ENCODE peak calls at places on chromosome X, in six cellular contexts. E is cardiac septum; T is activated CD8-positive, alpha-beta T cell treated with anti-CD3 and anti-CD28 coated beads for 36 hours; O is sciatic nerve; D is nephron progenitor cell; I is aorta. N is an unnamed sample.

GRCh38 chrX:13126785-13127184 is 82.4 kb upstream of the FAM9C start:
- DNase-seq in E (no peak), T (no peak), O (no peak), D (no peak), I (no peak), N (no peak)

GRCh38 chrX:1246816-1247215 is 21.8 kb upstream of the CSF2RA start:
- DNase-seq in E (peak; percentile 85), T (peak; percentile 90), O (peak; percentile 84), D (peak; percentile 83), I (peak; percentile 74), N (no peak)

GRCh38 chrX:56812515-56813105 is 83.6 kb downstream of the NBDY start:
- DNase-seq in E (peak; percentile 46), T (peak; percentile 42), O (no peak), D (no peak), I (no peak), N (no peak)

GRCh38 chrX:74119016-74119910 is 184.7 kb upstream of the ZCCHC13 start:
- DNase-seq in E (no peak), T (peak; percentile 1), O (no peak), D (no peak), I (no peak), N (no peak)

GRCh38 chrX:146144090-146144489 is 326.5 kb downstream of the SLITRK2 start:
- DNase-seq in E (no peak), T (no peak), O (no peak), D (no peak), I (no peak), N (no peak)

GRCh38 chrX:148070504-148070877 is 89.4 kb downstream of the FMR1NB start:
- DNase-seq in E (no peak), T (no peak), O (no peak), D (no peak), I (no peak), N (no peak)

GRCh38 chrX:675896-676295 is 45.3 kb downstream of the SHOX start:
- DNase-seq in E (no peak), T (no peak), O (peak; percentile 18), D (no peak), I (no peak), N (no peak)

GRCh38 chrX:44344194-44344593 is 722 bp upstream of the EFHC2 start:
- DNase-seq in E (peak; percentile 84), T (peak; percentile 77), O (no peak), D (no peak), I (no peak), N (no peak)

GRCh38 chrX:12329476-12329875 is 191.2 kb downstream of the FRMPD4 start:
- DNase-seq in E (no peak), T (no peak), O (no peak), D (no peak), I (no peak), N (no peak)

GRCh38 chrX:9628779-9629493 is 136.7 kb downstream of the GPR143 start:
- DNase-seq in E (no peak), T (no peak), O (no peak), D (no peak), I (no peak), N (no peak)

GRCh38 chrX:42976729-42977366 is 198.9 kb upstream of the PPP1R2C start:
- DNase-seq in E (no peak), T (no peak), O (no peak), D (no peak), I (no peak), N (no peak)

GRCh38 chrX:110915579-110915978 is 120.0 kb upstream of the CHRDL1 start:
- DNase-seq in E (no peak), T (no peak), O (no peak), D (no peak), I (no peak), N (no peak)

GRCh38 chrX:154369453-154370299 is 4.8 kb downstream of the FLNA start:
- DNase-seq in E (peak; percentile 93), T (peak; percentile 81), O (peak; percentile 88), D (peak; percentile 51), I (peak; percentile 89), N (peak; percentile 86)

N was measured in suprapubic skin.